ENCODE peak calls at places on chromosomes 6 and 20, in seven cellular contexts. B is fibroblast of lung; T is left ventricle myocardium inferior; V is OCI-LY7; U is CD8-positive, alpha-beta memory T cell; O is mesendoderm; S is ovary. J is an unnamed sample.

GRCh38 chr6:7922596-7922995 is 12.0 kb upstream of the TXNDC5 start:
- DNase-seq in B (peak), T (no peak), V (no peak), U (no peak), O (no peak), S (no peak), J (no peak)

GRCh38 chr20:46021361-46022359 is 7.4 kb upstream of the SLC12A5 start:
- DNase-seq in B (no peak), T (no peak), V (peak), U (no peak), O (peak), S (peak), J (no peak)

GRCh38 chr6:170111816-170112582 is 178.9 kb downstream of the DLL1 start:
- DNase-seq in B (no peak), T (no peak), V (no peak), U (no peak), O (peak), S (no peak), J (peak)

GRCh38 chr6:121816361-121816760 is 380.9 kb downstream of the GJA1 start:
- DNase-seq in B (peak), T (no peak), V (no peak), U (no peak), O (no peak), S (no peak), J (no peak)

GRCh38 chr6:797479-798077 is 104.6 kb upstream of the EXOC2 start:
- DNase-seq in B (peak), T (no peak), V (peak), U (no peak), O (peak), S (no peak), J (peak)

GRCh38 chr6:72712921-72713320 is 91.1 kb downstream of the KCNQ5 start:
- DNase-seq in B (peak), T (no peak), V (no peak), U (no peak), O (no peak), S (no peak), J (no peak)

GRCh38 chr20:45405566-45406259 is 2.4 kb upstream of the DBNDD2 start:
- DNase-seq in B (peak), T (peak), V (no peak), U (no peak), O (peak), S (peak), J (no peak)

GRCh38 chr20:36919715-36920333 is 31.7 kb downstream of the SAMHD1 start:
- DNase-seq in B (peak), T (no peak), V (peak), U (peak), O (peak), S (no peak), J (no peak)

GRCh38 chr20:46419882-46420281 is 13.5 kb upstream of the ELMO2 start:
- DNase-seq in B (no peak), T (no peak), V (no peak), U (no peak), O (no peak), S (no peak), J (no peak)

GRCh38 chr6:138970856-138971425 is 17.1 kb downstream of the REPS1 start:
- DNase-seq in B (peak), T (no peak), V (no peak), U (no peak), O (no peak), S (no peak), J (peak)

GRCh38 chr6:135331002-135331401 is 149.9 kb downstream of the MYB start:
- DNase-seq in B (peak), T (no peak), V (no peak), U (no peak), O (no peak), S (no peak), J (no peak)

GRCh38 chr6:5123296-5124135 is 38.4 kb downstream of the PPP1R3G start:
- DNase-seq in B (no peak), T (no peak), V (no peak), U (no peak), O (no peak), S (no peak), J (no peak)

GRCh38 chr6:133623065-133623464 is 265.8 kb upstream of the TCF21 start:
- DNase-seq in B (peak), T (no peak), V (no peak), U (no peak), O (no peak), S (peak), J (no peak)

GRCh38 chr20:10359621-10360040 is 74.4 kb downstream of the MKKS start:
- DNase-seq in B (peak), T (no peak), V (no peak), U (no peak), O (no peak), S (no peak), J (peak)

GRCh38 chr20:57198359-57199072 is 67.9 kb downstream of the BMP7 start:
- DNase-seq in B (peak), T (no peak), V (no peak), U (no peak), O (no peak), S (no peak), J (peak)

GRCh38 chr20:43944653-43945235 is 30.1 kb downstream of the TOX2 start:
- DNase-seq in B (no peak), T (no peak), V (no peak), U (no peak), O (no peak), S (no peak), J (no peak)
- H3K27ac ChIP-seq in B (no peak), T (no peak), V (no peak), U (no peak), O (no peak), S (no peak), J (no peak)

GRCh38 chr6:37171970-37172812 is 2.2 kb downstream of the PIM1 start:
- DNase-seq in B (peak), T (peak), V (peak), U (peak), O (peak), S (peak), J (peak)
- H3K27ac ChIP-seq in B (peak), T (peak), V (peak), U (peak), O (peak), S (peak), J (peak)

DNA sequence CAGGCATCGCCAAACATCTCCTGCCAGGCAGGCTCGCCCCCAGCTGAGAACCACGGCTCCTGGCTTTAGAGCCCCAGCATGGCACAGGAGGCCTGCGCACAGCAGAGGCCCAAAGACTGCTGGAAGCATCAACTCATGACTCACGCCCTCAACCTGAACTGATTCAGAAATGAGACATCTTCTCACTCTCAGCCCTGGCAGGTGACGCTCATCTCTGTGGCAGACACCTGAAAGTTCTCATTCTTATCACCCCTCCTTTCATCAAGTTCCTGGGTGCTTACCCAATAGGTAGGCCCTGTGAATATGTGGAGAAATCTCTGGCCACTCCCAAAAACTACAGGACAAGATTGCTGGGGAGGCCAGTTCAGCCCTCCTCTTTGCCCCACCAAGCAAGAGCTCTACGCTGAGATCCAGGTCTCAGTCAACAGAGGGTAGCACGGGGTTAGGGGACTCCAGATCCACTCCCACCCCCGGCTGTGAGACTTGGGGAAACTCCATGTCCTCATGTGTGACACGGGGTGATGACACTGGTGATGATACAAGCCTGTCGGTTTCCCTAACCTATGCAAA is 11.3 kb downstream of the NFATC2 start:
- DNase-seq in B (peak), T (no peak), V (no peak), U (peak), O (no peak), S (no peak), J (no peak)
- H3K27ac ChIP-seq in B (no peak), T (no peak), V (peak), U (peak), O (no peak), S (no peak), J (no peak)

DNA sequence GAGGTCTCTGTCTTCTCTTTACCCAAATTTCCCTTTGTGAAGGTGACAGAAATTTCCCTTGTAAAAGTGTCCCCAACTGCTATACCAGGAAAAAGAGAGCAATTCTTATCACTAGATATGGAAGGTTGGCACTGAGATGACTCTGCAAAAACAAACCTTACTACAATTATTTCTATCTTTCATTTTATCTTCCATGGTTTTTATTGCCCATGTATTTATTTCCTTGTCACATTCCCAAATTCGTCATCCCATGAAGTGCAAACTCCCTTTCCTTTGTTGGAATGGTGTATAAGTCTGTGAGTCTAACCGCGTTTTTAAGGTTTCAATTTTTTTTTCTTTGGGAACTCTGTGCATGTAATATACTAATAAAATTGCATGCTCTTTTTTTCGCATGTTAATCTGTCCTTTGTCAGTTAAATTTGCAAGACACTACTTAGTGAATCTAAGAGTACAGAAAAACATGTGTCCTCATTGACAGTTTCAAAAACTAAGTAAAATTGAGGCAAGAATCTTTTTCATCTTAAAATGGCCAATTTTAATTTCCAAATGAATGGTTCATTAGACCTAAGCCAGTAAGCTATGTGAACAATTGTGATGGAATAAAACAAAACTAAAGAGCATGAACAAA is 35.4 kb upstream of the HFE start:
- DNase-seq in B (no peak), T (no peak), V (no peak), U (no peak), O (no peak), S (no peak), J (no peak)
- H3K27ac ChIP-seq in B (no peak), T (no peak), V (peak), U (no peak), O (no peak), S (no peak), J (no peak)

J was measured in SJSA1.